ENCODE peak calls at places on chromosomes 12 and 14, in five cellular contexts. D is GM12878, T is H1, K is HepG2, B is HEK293T. C is an unnamed sample.

GRCh38 chr12:111812881-111813741 is 28.9 kb upstream of the MAPKAPK5 start:
- DNase-seq in D (peak; percentile 44), T (peak; percentile 50), K (peak; percentile 80), B (peak; percentile 88), C (peak; percentile 86)

GRCh38 chr14:22875003-22875747 is 3.6 kb downstream of the LRP10 start:
- DNase-seq in D (no peak), T (no peak), K (no peak), B (no peak), C (no peak)

GRCh38 chr14:63045234-63045611 is at the start of gene KCNH5:
- DNase-seq in D (no peak), T (peak; percentile 31), K (no peak), B (peak; percentile 88), C (peak; percentile 36)

GRCh38 chr12:84355561-84355960 is 557.0 kb downstream of the SLC6A15 start:
- DNase-seq in D (no peak), T (no peak), K (no peak), B (no peak), C (no peak)

GRCh38 chr12:30514666-30515065 is 181.0 kb downstream of the IPO8 start:
- DNase-seq in D (no peak), T (no peak), K (no peak), B (no peak), C (no peak)

GRCh38 chr14:38290601-38291190 is 34.8 kb upstream of the CLEC14A start:
- DNase-seq in D (no peak), T (no peak), K (peak; percentile 56), B (no peak), C (no peak)

GRCh38 chr12:2335517-2335916 is 282.7 kb downstream of the CACNA1C start:
- DNase-seq in D (no peak), T (no peak), K (no peak), B (no peak), C (no peak)

GRCh38 chr14:104746951-104747481 is 5.9 kb upstream of the SIVA1 start:
- DNase-seq in D (no peak), T (no peak), K (no peak), B (no peak), C (no peak)

GRCh38 chr14:104859900-104860299 is 5.2 kb upstream of the CEP170B start:
- DNase-seq in D (no peak), T (no peak), K (no peak), B (no peak), C (no peak)

GRCh38 chr12:23204933-23205778 is 580.2 kb downstream of the ETNK1 start:
- DNase-seq in D (peak; percentile 27), T (no peak), K (peak; percentile 54), B (peak; percentile 56), C (peak; percentile 88)

GRCh38 chr12:14482361-14482760 is 85.3 kb downstream of the PLBD1 start:
- DNase-seq in D (no peak), T (no peak), K (no peak), B (no peak), C (no peak)

GRCh38 chr14:53306926-53307325 is 153.8 kb upstream of the DDHD1 start:
- DNase-seq in D (no peak), T (no peak), K (peak; percentile 16), B (no peak), C (no peak)

GRCh38 chr12:121811434-121812319 is 7.9 kb downstream of the SETD1B start:
- DNase-seq in D (no peak), T (no peak), K (peak; percentile 57), B (peak; percentile 94), C (no peak)

GRCh38 chr12:69059465-69060457 is 126.8 kb upstream of the CPM start:
- DNase-seq in D (no peak), T (no peak), K (no peak), B (no peak), C (no peak)

GRCh38 chr12:13504074-13504473 is 307.5 kb downstream of the EMP1 start:
- DNase-seq in D (no peak), T (no peak), K (no peak), B (no peak), C (no peak)

GRCh38 chr14:91870001-91870400 is 2.7 kb upstream of the TC2N start:
- DNase-seq in D (no peak), T (no peak), K (peak; percentile 5), B (no peak), C (no peak)
- TF ChIP-seq SUZ12 in D (no peak), T (no peak), K (no peak), B (no peak), C (no peak)

GRCh38 chr14:56351861-56352260 is 227.7 kb upstream of the TMEM260 start:
- DNase-seq in D (no peak), T (no peak), K (no peak), B (no peak), C (no peak)
- TF ChIP-seq SUZ12 in D (no peak), T (no peak), K (no peak), B (no peak), C (no peak)

DNA sequence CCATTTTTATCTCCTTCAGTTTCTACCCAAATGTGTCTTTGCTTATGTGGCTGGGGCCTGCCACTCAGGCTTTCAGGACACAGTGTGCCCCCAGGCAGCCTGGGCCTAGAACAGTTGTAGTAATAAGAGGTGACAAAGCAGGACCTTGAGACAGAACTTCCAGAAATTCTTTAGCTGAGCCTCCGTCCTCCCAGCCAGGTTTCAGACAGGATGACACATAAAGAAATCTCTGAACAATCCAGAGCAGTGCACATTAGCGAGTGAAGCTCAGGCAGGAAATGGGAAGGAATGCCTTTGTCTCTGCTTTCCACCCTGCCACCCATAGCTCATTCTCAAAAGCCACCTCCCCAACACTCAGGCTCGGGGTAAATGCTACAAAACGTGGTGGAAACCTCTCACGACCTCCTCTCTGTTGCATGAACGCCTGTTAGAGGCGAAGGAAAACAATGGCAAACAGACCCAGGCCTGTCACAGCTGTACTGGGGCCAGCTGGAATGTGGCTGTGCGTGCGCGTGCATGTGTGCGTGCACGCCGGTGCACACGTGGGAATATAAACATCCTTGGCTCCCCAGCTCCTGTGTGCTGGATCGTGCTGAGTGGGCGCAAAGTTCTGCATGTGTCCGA is 286.7 kb downstream of the ZFP36L1 start:
- DNase-seq in D (no peak), T (no peak), K (no peak), B (no peak), C (no peak)
- TF ChIP-seq SUZ12 in D (no peak), T (no peak), K (no peak), B (no peak), C (no peak)

DNA sequence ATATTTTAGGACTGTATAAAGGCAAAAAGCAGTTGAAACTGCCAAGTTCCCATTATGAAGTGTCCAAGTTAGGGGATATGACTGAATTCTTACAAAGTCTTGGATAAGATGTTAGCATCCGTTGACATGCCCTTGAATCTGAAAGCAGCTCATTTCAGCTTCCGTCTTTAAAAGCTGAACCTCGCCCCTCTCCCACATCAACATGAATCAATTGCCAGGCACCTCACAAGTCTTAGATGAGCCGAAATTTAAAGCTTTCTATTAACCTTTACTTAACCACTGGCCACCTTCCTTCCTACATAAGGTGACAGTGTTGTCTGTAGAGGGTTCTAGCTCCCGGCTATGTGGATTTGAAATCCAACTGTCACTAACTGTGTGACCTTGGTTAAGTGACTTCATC is 1.3 kb downstream of the PPP1CC start:
- DNase-seq in D (no peak), T (no peak), K (no peak), B (no peak), C (no peak)
- TF ChIP-seq SUZ12 in D (no peak), T (no peak), K (no peak), B (no peak), C (no peak)